ENCODE peak calls at places on chromosomes 12 and 14, in ten cellular contexts. A is sigmoid colon, Q is HepG2, I is stomach, C is transverse colon, P is GM12878, L is K562, W is esophagus muscularis mucosa, U is SK-N-SH, M is suprapubic skin. V is an unnamed sample.

GRCh38 chr12:10735428-10735827 is 12.3 kb upstream of the YBX3 start:
- DNase-seq in A (no peak), Q (no peak), I (no peak), C (no peak), P (no peak), L (no peak), W (no peak), U (no peak), M (no peak), V (no peak)

GRCh38 chr12:27998170-27999110 is 25.9 kb upstream of the PTHLH start:
- DNase-seq in A (no peak), Q (no peak), I (no peak), C (no peak), P (no peak), L (no peak), W (no peak), U (no peak), M (no peak), V (no peak)

GRCh38 chr12:121800694-121801600 is 2.9 kb upstream of the SETD1B start:
- DNase-seq in A (peak; percentile 93), Q (no peak), I (peak; percentile 83), C (peak; percentile 85), P (no peak), L (peak; percentile 62), W (no peak), U (peak; percentile 62), M (peak; percentile 90), V (peak; percentile 71)

GRCh38 chr14:50335389-50335788 is 23.3 kb downstream of the DMAC2L start:
- DNase-seq in A (peak; percentile 86), Q (peak; percentile 13), I (no peak), C (peak; percentile 51), P (no peak), L (no peak), W (peak; percentile 82), U (peak; percentile 55), M (peak; percentile 76), V (peak; percentile 22)

GRCh38 chr12:6084969-6085450 is 39.5 kb downstream of the VWF start:
- DNase-seq in A (no peak), Q (no peak), I (no peak), C (no peak), P (no peak), L (no peak), W (no peak), U (no peak), M (peak; percentile 40), V (no peak)

GRCh38 chr12:124446364-124446763 is 121.0 kb downstream of the NCOR2 start:
- DNase-seq in A (no peak), Q (no peak), I (no peak), C (no peak), P (no peak), L (no peak), W (no peak), U (no peak), M (no peak), V (no peak)

GRCh38 chr14:32201816-32202467 is at the start of gene RNU6-7:
- DNase-seq in A (peak; percentile 70), Q (peak; percentile 61), I (no peak), C (peak; percentile 24), P (no peak), L (no peak), W (no peak), U (peak; percentile 33), M (no peak), V (no peak)

GRCh38 chr14:59004012-59004411 is 184.5 kb upstream of the DAAM1 start:
- DNase-seq in A (no peak), Q (no peak), I (no peak), C (no peak), P (no peak), L (no peak), W (no peak), U (no peak), M (no peak), V (no peak)

GRCh38 chr14:100875861-100876590 is 27.5 kb downstream of the RTL1 start:
- DNase-seq in A (no peak), Q (no peak), I (no peak), C (no peak), P (no peak), L (no peak), W (no peak), U (no peak), M (no peak), V (no peak)

GRCh38 chr12:62239571-62239970 is 20.6 kb upstream of the USP15 start:
- DNase-seq in A (no peak), Q (no peak), I (no peak), C (no peak), P (no peak), L (no peak), W (no peak), U (no peak), M (no peak), V (no peak)

GRCh38 chr12:99706736-99707473 is 59.4 kb downstream of the GARIN6 start:
- DNase-seq in A (no peak), Q (no peak), I (no peak), C (no peak), P (no peak), L (no peak), W (no peak), U (no peak), M (no peak), V (peak; percentile 37)

GRCh38 chr12:85996280-85996679 is 122.2 kb downstream of the NTS start:
- DNase-seq in A (no peak), Q (no peak), I (no peak), C (no peak), P (no peak), L (no peak), W (no peak), U (no peak), M (no peak), V (no peak)

GRCh38 chr12:110050927-110051326 is 2.6 kb upstream of the C12orf76 start:
- DNase-seq in A (no peak), Q (no peak), I (no peak), C (no peak), P (no peak), L (no peak), W (no peak), U (no peak), M (no peak), V (no peak)

GRCh38 chr14:105187116-105187515 is 6.0 kb upstream of the NUDT14 start:
- DNase-seq in A (no peak), Q (no peak), I (no peak), C (no peak), P (no peak), L (no peak), W (no peak), U (no peak), M (no peak), V (no peak)

GRCh38 chr14:105187935-105188524 is 6.9 kb upstream of the NUDT14 start:
- DNase-seq in A (no peak), Q (no peak), I (peak; percentile 44), C (peak; percentile 56), P (no peak), L (no peak), W (no peak), U (no peak), M (no peak), V (peak; percentile 63)

GRCh38 chr14:105184461-105184860 is 3.3 kb upstream of the NUDT14 start:
- DNase-seq in A (no peak), Q (no peak), I (no peak), C (no peak), P (no peak), L (no peak), W (no peak), U (no peak), M (no peak), V (peak; percentile 65)

GRCh38 chr14:105185001-105185400 is 3.9 kb upstream of the NUDT14 start:
- DNase-seq in A (no peak), Q (no peak), I (no peak), C (no peak), P (no peak), L (no peak), W (no peak), U (no peak), M (no peak), V (no peak)

GRCh38 chr14:105185973-105186372 is 4.9 kb upstream of the NUDT14 start:
- DNase-seq in A (no peak), Q (no peak), I (no peak), C (no peak), P (no peak), L (no peak), W (no peak), U (no peak), M (no peak), V (peak; percentile 18)
- TF ChIP-seq POLR2AphosphoS5 in A (no peak), Q (no peak), I (no peak), C (no peak), P (no peak), L (no peak), W (no peak), U (no peak), M (no peak), V (no peak)

DNA sequence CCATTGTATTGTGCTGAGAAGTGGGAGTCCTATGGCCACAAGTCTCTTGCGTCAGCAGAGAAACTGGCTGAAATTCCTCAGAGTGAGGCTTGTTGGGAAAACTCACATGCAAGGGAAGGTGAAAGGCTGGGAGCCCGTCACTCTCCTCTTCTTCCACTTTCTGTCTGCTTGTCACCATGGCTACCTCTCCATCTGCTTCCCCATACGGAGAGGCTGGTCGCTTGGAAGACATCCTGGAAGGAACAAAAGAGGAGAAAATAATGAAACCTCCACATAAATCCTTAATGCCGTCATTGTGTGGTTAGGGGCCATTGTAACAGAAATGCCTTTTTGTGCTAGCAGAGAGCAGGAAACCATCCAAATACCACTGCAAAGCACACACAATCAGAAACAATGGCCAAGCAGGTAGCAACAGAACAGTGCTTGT is 53.7 kb downstream of the SOX5 start:
- DNase-seq in A (no peak), Q (no peak), I (no peak), C (no peak), P (no peak), L (no peak), W (no peak), U (no peak), M (no peak), V (no peak)
- TF ChIP-seq EP300 in A (no peak), Q (no peak), I (no peak), C (no peak), P (no peak), L (no peak), W (no peak), U (no peak), M (no peak), V (no peak)

DNA sequence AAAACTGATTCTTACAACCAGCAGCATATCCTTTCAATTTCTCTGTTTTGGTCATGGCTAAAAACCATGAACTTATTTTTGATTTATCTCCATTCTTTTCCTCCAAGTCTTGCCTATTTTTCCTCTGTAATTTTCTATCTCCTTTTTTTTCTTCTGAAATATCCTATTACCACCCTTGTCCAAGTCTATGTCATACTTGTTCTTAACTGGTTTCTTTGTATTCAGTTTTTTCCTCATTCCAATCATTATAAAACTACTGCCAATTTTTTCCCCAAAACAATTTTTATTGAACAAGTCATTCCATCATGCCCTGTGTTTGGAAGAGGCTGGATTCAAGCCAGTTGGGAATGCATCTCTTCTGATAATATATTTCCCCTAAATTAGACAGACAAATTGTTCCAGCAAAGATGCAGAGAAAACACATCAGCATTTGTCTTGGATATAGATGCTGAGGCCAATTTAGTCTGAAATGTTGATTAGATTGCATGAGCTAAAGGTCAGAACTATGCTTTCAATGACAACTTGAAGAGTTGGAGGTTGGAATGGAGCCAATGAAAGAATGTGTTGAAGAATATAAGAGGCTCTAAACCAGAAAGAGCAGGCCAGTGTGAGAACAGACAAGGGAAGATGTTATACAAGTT is 30.7 kb downstream of the OTOGL start:
- DNase-seq in A (no peak), Q (no peak), I (no peak), C (no peak), P (no peak), L (no peak), W (no peak), U (no peak), M (no peak), V (no peak)
- TF ChIP-seq POLR2AphosphoS5 in A (no peak), Q (no peak), I (no peak), C (no peak), P (no peak), L (no peak), W (no peak), U (no peak), M (no peak), V (no peak)

GRCh38 chr14:24329736-24330135 is 5.1 kb downstream of the ADCY4 start:
- DNase-seq in A (peak; percentile 76), Q (no peak), I (peak; percentile 62), C (peak; percentile 69), P (no peak), L (no peak), W (no peak), U (no peak), M (no peak), V (peak; percentile 90)
- TF ChIP-seq EP300 in A (no peak), Q (no peak), I (no peak), C (no peak), P (no peak), L (no peak), W (no peak), U (no peak), M (no peak), V (no peak)